ENCODE peak calls at places on chromosomes 12 and 14, in ten cellular contexts. A, S, K, M, H, V, D, Q, O and Z are unnamed samples.

GRCh38 chr14:95903616-95904107 is 27.0 kb downstream of the TUNAR start:
- DNase-seq in D (no peak), O (no peak), S (no peak), V (no peak), H (no peak), M (no peak), K (no peak), A (no peak), Q (no peak), Z (no peak)

GRCh38 chr12:102172436-102172835 is 25.2 kb downstream of the PMCH start:
- DNase-seq in M (no peak), O (peak; percentile 86), V (no peak), Q (peak; percentile 62), K (no peak), A (no peak), H (peak; percentile 52), S (no peak), D (no peak), Z (no peak)

GRCh38 chr12:108840605-108841328 is 16.6 kb downstream of the SSH1 start:
- DNase-seq in A (no peak), S (no peak), H (peak; percentile 83), D (no peak), V (no peak), M (no peak), Q (no peak), O (no peak), K (no peak), Z (no peak)

GRCh38 chr14:89337161-89337560 is 79.9 kb downstream of the FOXN3 start:
- DNase-seq in M (no peak), D (no peak), O (no peak), V (peak; percentile 45), H (no peak), Q (no peak), K (no peak), S (no peak), A (no peak), Z (no peak)

GRCh38 chr12:108129017-108129812 is at the start of gene WSCD2:
- DNase-seq in O (no peak), H (no peak), A (peak; percentile 14), M (peak; percentile 67), Q (peak; percentile 1), V (peak; percentile 92), D (peak; percentile 34), K (peak; percentile 63), S (peak; percentile 87), Z (peak; percentile 9)

GRCh38 chr14:31926123-31926522 is 151.0 kb upstream of the ARHGAP5 start:
- DNase-seq in K (no peak), H (no peak), A (peak; percentile 4), M (no peak), Q (no peak), O (peak; percentile 65), D (no peak), S (no peak), V (peak; percentile 79), Z (peak; percentile 57)

GRCh38 chr12:25189656-25190055 is 5.3 kb downstream of the DNAI7 start:
- DNase-seq in Q (no peak), O (no peak), S (no peak), K (no peak), A (no peak), V (no peak), D (no peak), M (no peak), H (no peak), Z (no peak)

GRCh38 chr12:52419656-52420055 is 13.5 kb upstream of the KRT82 start:
- DNase-seq in Q (no peak), V (no peak), O (no peak), D (no peak), M (no peak), K (no peak), H (no peak), S (no peak), A (no peak), Z (no peak)

GRCh38 chr12:117139025-117139717 is 40.0 kb upstream of the TESC start:
- DNase-seq in V (no peak), O (no peak), M (no peak), D (no peak), Q (no peak), H (no peak), K (no peak), S (no peak), A (no peak), Z (no peak)

GRCh38 chr14:95500772-95501401 is 15.6 kb downstream of the SYNE3 start:
- DNase-seq in K (peak; percentile 63), H (peak; percentile 50), Q (peak; percentile 73), A (no peak), M (peak; percentile 64), D (no peak), S (no peak), V (no peak), O (peak; percentile 82), Z (peak; percentile 50)

GRCh38 chr12:3041558-3042164 is 35.5 kb upstream of the TSPAN9 start:
- DNase-seq in A (peak; percentile 63), Q (peak; percentile 72), O (peak; percentile 77), H (no peak), V (peak; percentile 87), K (peak; percentile 60), M (peak; percentile 47), D (peak; percentile 56), S (peak; percentile 82), Z (peak; percentile 67)

DNA sequence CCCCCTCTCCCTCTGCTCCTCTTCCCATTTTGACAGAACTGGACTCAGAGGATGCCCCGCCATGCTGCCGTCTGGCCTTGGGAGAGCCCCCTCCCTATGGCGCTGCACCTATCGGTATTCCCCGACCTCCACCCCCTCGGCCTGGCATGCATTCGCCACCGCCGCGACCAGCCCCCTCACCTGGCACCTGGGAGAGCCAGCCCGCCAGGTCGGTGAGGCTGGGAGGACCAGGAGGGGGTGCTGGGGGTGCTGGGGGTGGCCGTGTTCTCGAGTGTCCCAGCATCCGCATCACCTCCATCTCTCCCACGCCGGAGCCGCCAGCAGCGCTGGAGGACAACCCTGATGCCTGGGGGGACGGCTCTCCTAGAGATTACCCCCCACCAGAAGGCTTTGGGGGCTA is 1.5 kb downstream of the NFATC4 start:
- DNase-seq in O (no peak), Q (no peak), M (peak; percentile 35), D (no peak), A (no peak), K (no peak), V (no peak), H (no peak), S (no peak), Z (no peak)
- H3K4me3 ChIP-seq in O (peak overlapping the region; percentile 96), Q (peak overlapping the region; percentile 80), M (no peak overlapping the region), D (no peak overlapping the region), A (no peak overlapping the region), K (peak overlapping the region; percentile 57), V (peak overlapping the region; percentile 97), H (peak overlapping the region; percentile 98), S (no peak overlapping the region), Z (no peak overlapping the region)

DNA sequence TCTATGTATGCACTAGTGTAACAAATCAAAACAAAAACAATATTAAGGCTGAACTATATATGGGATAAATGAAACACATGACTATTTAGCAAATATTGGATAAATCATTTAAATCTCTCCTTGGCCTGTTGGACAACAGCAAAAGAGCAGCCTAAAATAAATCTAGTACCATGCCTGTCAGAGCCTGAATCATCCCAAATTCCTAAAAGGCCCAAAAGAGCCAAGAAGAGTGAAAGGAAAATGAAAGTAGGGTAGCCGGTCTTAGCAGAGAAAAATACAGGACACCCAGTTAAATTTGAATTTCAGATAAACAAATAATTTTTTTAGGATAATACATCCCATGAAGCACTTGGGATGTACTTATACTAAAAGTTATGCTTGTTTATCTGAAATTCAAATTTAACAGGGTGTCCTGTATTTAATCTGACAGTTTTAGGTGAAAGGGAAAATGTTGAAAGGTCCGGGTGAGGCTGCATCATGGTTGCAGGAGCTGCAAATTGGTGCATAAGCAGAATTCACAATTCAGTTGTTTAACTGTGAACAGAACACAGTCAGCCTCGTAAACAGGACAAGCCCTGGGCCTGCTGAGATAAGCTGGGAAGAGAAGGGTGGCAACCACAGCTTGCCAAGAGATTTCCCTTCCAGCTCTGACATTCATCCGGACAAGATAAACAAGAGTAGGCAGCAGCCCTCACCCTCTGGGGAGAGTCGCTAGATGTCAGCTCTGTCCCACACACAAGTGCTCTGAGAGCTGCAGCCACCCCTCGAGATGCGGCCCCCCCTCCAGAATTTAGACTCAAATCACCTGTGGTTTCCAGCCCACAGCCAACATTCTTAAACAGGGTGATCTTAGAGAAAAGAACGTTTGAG is 30.3 kb downstream of the DMAC2L start:
- DNase-seq in H (peak; percentile 58), S (peak; percentile 86), Q (peak; percentile 69), D (peak; percentile 48), M (peak; percentile 58), O (peak; percentile 81), K (peak; percentile 64), V (peak; percentile 68), A (no peak), Z (peak; percentile 40)
- TF ChIP-seq CTCF in H (peak; percentile 40), S (peak; percentile 84), Q (peak; percentile 60), D (no peak), M (peak; percentile 26), O (no peak), K (peak; percentile 38), V (peak; percentile 26), A (no peak), Z (peak; percentile 30)

DNA sequence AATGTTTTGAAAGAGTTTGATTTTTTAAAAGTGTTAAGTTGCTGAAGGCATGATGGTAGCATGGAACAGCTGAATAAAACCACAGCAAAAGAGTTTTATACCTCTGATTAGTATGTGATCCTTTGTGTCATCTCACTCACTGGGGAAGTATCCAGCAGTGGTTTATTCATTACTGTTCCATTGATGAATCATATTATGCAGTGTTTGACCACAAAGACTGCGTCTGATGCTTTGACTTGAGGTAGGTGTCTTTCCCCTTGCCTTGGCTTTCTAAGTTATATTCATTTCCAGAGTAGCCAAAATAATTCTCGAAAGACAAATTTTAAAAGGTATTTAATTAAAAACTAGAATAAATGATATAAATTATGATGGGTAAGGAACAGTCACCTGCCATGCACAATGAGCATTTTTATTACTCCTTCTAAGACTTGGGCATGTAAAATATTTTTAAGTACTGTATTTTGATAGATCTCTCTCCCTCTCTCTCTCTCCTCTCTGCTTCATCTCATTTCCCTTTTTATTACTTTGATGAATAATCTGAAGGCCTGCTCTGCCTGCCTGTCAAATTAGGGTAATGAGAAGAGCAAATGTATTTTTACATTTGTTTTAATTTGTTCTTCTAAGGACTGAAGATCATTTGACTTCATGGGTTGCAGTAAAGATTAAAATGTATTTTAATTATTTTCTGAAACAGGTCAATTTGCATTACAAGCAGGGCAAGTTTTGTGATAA is 164.9 kb downstream of the NAV3 start:
- DNase-seq in H (peak; percentile 32), D (no peak), K (no peak), Q (peak; percentile 76), V (no peak), A (no peak), M (no peak), O (peak; percentile 64), S (no peak), Z (peak; percentile 91)
- H3K27me3 ChIP-seq in H (no peaks in the 10 kb centered on the region), D (no peaks in the 10 kb centered on the region), K (no peaks in the 10 kb centered on the region), Q (no peaks in the 10 kb centered on the region), V (no peaks in the 10 kb centered on the region), A (no peaks in the 10 kb centered on the region), M (no peaks in the 10 kb centered on the region), O (no peaks in the 10 kb centered on the region), S (no peaks in the 10 kb centered on the region), Z (no peaks in the 10 kb centered on the region)

GRCh38 chr12:67754933-67755697 is 106.6 kb downstream of the DYRK2 start:
- DNase-seq in D (peak; percentile 35), H (no peak), M (peak; percentile 19), A (no peak), K (peak; percentile 53), O (no peak), V (no peak), Q (no peak), S (no peak), Z (no peak)
- H3K4me3 ChIP-seq in D (no peak overlapping the region), H (no peak overlapping the region), M (no peak overlapping the region), A (no peak overlapping the region), K (no peak overlapping the region), O (no peak overlapping the region), V (no peak overlapping the region), Q (no peak overlapping the region), S (no peak overlapping the region), Z (no peak overlapping the region)

GRCh38 chr12:30440826-30441602 is 254.7 kb downstream of the IPO8 start:
- DNase-seq in H (no peak), Q (peak; percentile 51), D (no peak), M (no peak), S (peak; percentile 56), O (peak; percentile 42), K (no peak), A (no peak), V (peak; percentile 79), Z (peak; percentile 41)
- TF ChIP-seq CTCF in H (peak; percentile 39), Q (peak; percentile 75), D (no peak), M (no peak), S (peak; percentile 67), O (peak; percentile 20), K (no peak), A (peak; percentile 23), V (peak; percentile 66), Z (peak; percentile 47)